ENCODE peak calls at places on chromosome 12, in nine cellular contexts. X is RWPE2; K is stimulated activated CD4-positive, alpha-beta T cell treated with anti-CD3 and anti-CD28 coated beads, Interleukin-4, amount 100 ng/mL, for 48 hours; D is mammary epithelial cell; Q is NCI-H1105 treated with DMSO at 0.1 percent for 48 hours; E is T-cell; H is RWPE1; B is EL; G is iPS-NIHi11. Z is an unnamed sample.

GRCh38 chr12:5470221-5470620 is 38.3 kb downstream of the NTF3 start:
- DNase-seq in X (no peak), K (no peak), D (no peak), Q (no peak), E (no peak), H (no peak), B (no peak), G (no peak), Z (no peak)

GRCh38 chr12:53659609-53660008 is 16.3 kb downstream of the ATP5MC2 start:
- DNase-seq in X (no peak), K (no peak), D (peak), Q (no peak), E (no peak), H (no peak), B (no peak), G (no peak), Z (peak)

GRCh38 chr12:32366704-32367103 is 32.7 kb upstream of the FGD4 start:
- DNase-seq in X (no peak), K (no peak), D (no peak), Q (no peak), E (no peak), H (no peak), B (no peak), G (no peak), Z (no peak)

GRCh38 chr12:102757154-102757873 is 159.7 kb downstream of the PAH start:
- DNase-seq in X (no peak), K (no peak), D (no peak), Q (no peak), E (no peak), H (no peak), B (no peak), G (no peak), Z (no peak)

GRCh38 chr12:88684170-88684569 is 103.9 kb upstream of the KITLG start:
- DNase-seq in X (no peak), K (no peak), D (no peak), Q (no peak), E (no peak), H (no peak), B (no peak), G (no peak), Z (no peak)

GRCh38 chr12:56645201-56645716 is 525 bp downstream of the ATP5F1B start:
- DNase-seq in X (no peak), K (no peak), D (no peak), Q (no peak), E (no peak), H (peak), B (no peak), G (no peak), Z (peak)

GRCh38 chr12:104485651-104486341 is 29.0 kb downstream of the CHST11 start:
- DNase-seq in X (no peak), K (peak), D (no peak), Q (no peak), E (peak), H (no peak), B (no peak), G (no peak), Z (no peak)

GRCh38 chr12:20578142-20578541 is 117.0 kb upstream of the SLCO1C1 start:
- DNase-seq in X (no peak), K (no peak), D (no peak), Q (no peak), E (no peak), H (no peak), B (no peak), G (no peak), Z (no peak)

GRCh38 chr12:128727461-128727860 is 96.3 kb downstream of the SLC15A4 start:
- DNase-seq in X (no peak), K (no peak), D (no peak), Q (no peak), E (no peak), H (no peak), B (no peak), G (no peak), Z (no peak)

GRCh38 chr12:43836455-43836989 is 641 bp downstream of the TMEM117 start:
- DNase-seq in X (no peak), K (no peak), D (no peak), Q (no peak), E (no peak), H (no peak), B (peak), G (no peak), Z (peak)

GRCh38 chr12:54025507-54026393 is 2.5 kb upstream of the HOXC6 start:
- DNase-seq in X (no peak), K (no peak), D (no peak), Q (no peak), E (no peak), H (no peak), B (no peak), G (no peak), Z (no peak)

GRCh38 chr12:9255837-9256236 is 47.6 kb upstream of the PZP start:
- DNase-seq in X (no peak), K (no peak), D (no peak), Q (peak), E (no peak), H (no peak), B (no peak), G (no peak), Z (no peak)

GRCh38 chr12:51056242-51056641 is 8.1 kb downstream of the LETMD1 start:
- DNase-seq in X (peak), K (no peak), D (peak), Q (no peak), E (no peak), H (peak), B (peak), G (no peak), Z (no peak)

GRCh38 chr12:11875414-11875935 is 195.3 kb upstream of the BCL2L14 start:
- DNase-seq in X (no peak), K (no peak), D (peak), Q (peak), E (no peak), H (peak), B (no peak), G (peak), Z (no peak)

GRCh38 chr12:103513875-103514274 is 18.1 kb upstream of the C12orf42 start:
- DNase-seq in X (no peak), K (no peak), D (no peak), Q (no peak), E (no peak), H (no peak), B (no peak), G (no peak), Z (no peak)

GRCh38 chr12:15164997-15165659 is 56.1 kb downstream of the RERG start:
- DNase-seq in X (no peak), K (no peak), D (no peak), Q (no peak), E (no peak), H (no peak), B (no peak), G (no peak), Z (no peak)

GRCh38 chr12:76108356-76108755 is 23.9 kb upstream of the NAP1L1 start:
- DNase-seq in X (no peak), K (no peak), D (no peak), Q (no peak), E (no peak), H (no peak), B (no peak), G (no peak), Z (no peak)

GRCh38 chr12:119649202-119649808 is 18.6 kb upstream of the PRKAB1 start:
- DNase-seq in X (no peak), K (no peak), D (no peak), Q (peak), E (no peak), H (peak), B (peak), G (peak), Z (no peak)

Z was measured in midbrain.